ENCODE peak calls at places on chromosomes 16 and 17, in six cellular contexts. One of them, this sample, is unnamed.

GRCh38 chr16:68031951-68032350 is 8.9 kb downstream of the DUS2 start:
- DNase-seq in heart right ventricle: no peak
- DNase-seq in hepatocyte: no peak
- DNase-seq in AG09309: no peak
- DNase-seq in fibroblast of mammary gland: peak
- DNase-seq in ascending aorta: no peak
- DNase-seq in this sample: no peak

GRCh38 chr17:72240333-72240732 is 119.5 kb downstream of the SOX9 start:
- DNase-seq in heart right ventricle: no peak
- DNase-seq in hepatocyte: no peak
- DNase-seq in AG09309: no peak
- DNase-seq in fibroblast of mammary gland: no peak
- DNase-seq in ascending aorta: no peak
- DNase-seq in this sample: no peak

GRCh38 chr17:71438631-71439146 is 682.1 kb upstream of the SOX9 start:
- DNase-seq in heart right ventricle: no peak
- DNase-seq in hepatocyte: peak
- DNase-seq in AG09309: peak
- DNase-seq in fibroblast of mammary gland: peak
- DNase-seq in ascending aorta: no peak
- DNase-seq in this sample: peak

GRCh38 chr16:86579268-86580062 is 1.1 kb downstream of the FOXL1 start:
- DNase-seq in heart right ventricle: peak
- DNase-seq in hepatocyte: no peak
- DNase-seq in AG09309: no peak
- DNase-seq in fibroblast of mammary gland: no peak
- DNase-seq in ascending aorta: no peak
- DNase-seq in this sample: no peak

GRCh38 chr17:27532269-27533067 is 76.2 kb downstream of the KSR1 start:
- DNase-seq in heart right ventricle: no peak
- DNase-seq in hepatocyte: peak
- DNase-seq in AG09309: no peak
- DNase-seq in fibroblast of mammary gland: peak
- DNase-seq in ascending aorta: peak
- DNase-seq in this sample: no peak

GRCh38 chr17:13962716-13963115 is 106.6 kb upstream of the COX10 start:
- DNase-seq in heart right ventricle: no peak
- DNase-seq in hepatocyte: no peak
- DNase-seq in AG09309: no peak
- DNase-seq in fibroblast of mammary gland: no peak
- DNase-seq in ascending aorta: no peak
- DNase-seq in this sample: no peak

GRCh38 chr17:79563237-79564013 is 47.4 kb downstream of the RBFOX3 start:
- DNase-seq in heart right ventricle: no peak
- DNase-seq in hepatocyte: no peak
- DNase-seq in AG09309: no peak
- DNase-seq in fibroblast of mammary gland: peak
- DNase-seq in ascending aorta: no peak
- DNase-seq in this sample: no peak

GRCh38 chr16:84839956-84840355 is 20.2 kb downstream of the CRISPLD2 start:
- DNase-seq in heart right ventricle: no peak
- DNase-seq in hepatocyte: no peak
- DNase-seq in AG09309: peak
- DNase-seq in fibroblast of mammary gland: peak
- DNase-seq in ascending aorta: no peak
- DNase-seq in this sample: no peak

GRCh38 chr16:55434000-55434399 is 45.0 kb upstream of the MMP2 start:
- DNase-seq in heart right ventricle: no peak
- DNase-seq in hepatocyte: no peak
- DNase-seq in AG09309: no peak
- DNase-seq in fibroblast of mammary gland: no peak
- DNase-seq in ascending aorta: no peak
- DNase-seq in this sample: no peak

GRCh38 chr17:36482611-36483504 is 3.6 kb upstream of the ZNHIT3 start:
- DNase-seq in heart right ventricle: peak
- DNase-seq in hepatocyte: peak
- DNase-seq in AG09309: no peak
- DNase-seq in fibroblast of mammary gland: peak
- DNase-seq in ascending aorta: peak
- DNase-seq in this sample: no peak

GRCh38 chr17:40486513-40487370 is 14.7 kb downstream of the TNS4 start:
- DNase-seq in heart right ventricle: no peak
- DNase-seq in hepatocyte: no peak
- DNase-seq in AG09309: peak
- DNase-seq in fibroblast of mammary gland: peak
- DNase-seq in ascending aorta: no peak
- DNase-seq in this sample: no peak

GRCh38 chr17:17740627-17741237 is 59.5 kb downstream of the RAI1 start:
- DNase-seq in heart right ventricle: no peak
- DNase-seq in hepatocyte: peak
- DNase-seq in AG09309: no peak
- DNase-seq in fibroblast of mammary gland: no peak
- DNase-seq in ascending aorta: no peak
- DNase-seq in this sample: no peak

GRCh38 chr17:68310141-68310540 is 18.8 kb downstream of the ARSG start:
- DNase-seq in heart right ventricle: no peak
- DNase-seq in hepatocyte: no peak
- DNase-seq in AG09309: no peak
- DNase-seq in fibroblast of mammary gland: no peak
- DNase-seq in ascending aorta: no peak
- DNase-seq in this sample: no peak

GRCh38 chr17:6923385-6923784 is 72.5 kb upstream of the ALOX12 start:
- DNase-seq in heart right ventricle: no peak
- DNase-seq in hepatocyte: no peak
- DNase-seq in AG09309: no peak
- DNase-seq in fibroblast of mammary gland: no peak
- DNase-seq in ascending aorta: no peak
- DNase-seq in this sample: no peak

GRCh38 chr16:3141781-3142311 is 7.0 kb downstream of the ZNF213 start:
- DNase-seq in heart right ventricle: no peak
- DNase-seq in hepatocyte: no peak
- DNase-seq in AG09309: no peak
- DNase-seq in fibroblast of mammary gland: no peak
- DNase-seq in ascending aorta: no peak
- DNase-seq in this sample: no peak

GRCh38 chr16:20850981-20851380 is 44.7 kb downstream of the REXO5 start:
- DNase-seq in heart right ventricle: no peak
- DNase-seq in hepatocyte: no peak
- DNase-seq in AG09309: no peak
- DNase-seq in fibroblast of mammary gland: peak
- DNase-seq in ascending aorta: no peak
- DNase-seq in this sample: no peak

GRCh38 chr16:60214321-60214720 is 1480.2 kb upstream of the GOT2 start:
- DNase-seq in heart right ventricle: no peak
- DNase-seq in hepatocyte: no peak
- DNase-seq in AG09309: no peak
- DNase-seq in fibroblast of mammary gland: no peak
- DNase-seq in ascending aorta: no peak
- DNase-seq in this sample: peak

GRCh38 chr16:87058728-87059250 is 258.4 kb downstream of the C16orf95 start:
- DNase-seq in heart right ventricle: no peak
- DNase-seq in hepatocyte: no peak
- DNase-seq in AG09309: no peak
- DNase-seq in fibroblast of mammary gland: no peak
- DNase-seq in ascending aorta: peak
- DNase-seq in this sample: no peak

GRCh38 chr16:3702082-3702481 is 15.2 kb downstream of the TRAP1 start:
- DNase-seq in heart right ventricle: no peak
- DNase-seq in hepatocyte: no peak
- DNase-seq in AG09309: no peak
- DNase-seq in fibroblast of mammary gland: no peak
- DNase-seq in ascending aorta: no peak
- DNase-seq in this sample: no peak

GRCh38 chr17:77036136-77036840 is 104.5 kb upstream of the SEC14L1 start:
- DNase-seq in heart right ventricle: no peak
- DNase-seq in hepatocyte: no peak
- DNase-seq in AG09309: no peak
- DNase-seq in fibroblast of mammary gland: no peak
- DNase-seq in ascending aorta: no peak
- DNase-seq in this sample: no peak

GRCh38 chr17:77035526-77035925 is 105.2 kb upstream of the SEC14L1 start:
- DNase-seq in heart right ventricle: no peak
- DNase-seq in hepatocyte: no peak
- DNase-seq in AG09309: no peak
- DNase-seq in fibroblast of mammary gland: no peak
- DNase-seq in ascending aorta: no peak
- DNase-seq in this sample: no peak

GRCh38 chr17:77033892-77034404 is 106.8 kb upstream of the SEC14L1 start:
- DNase-seq in heart right ventricle: no peak
- DNase-seq in hepatocyte: no peak
- DNase-seq in AG09309: no peak
- DNase-seq in fibroblast of mammary gland: no peak
- DNase-seq in ascending aorta: no peak
- DNase-seq in this sample: no peak

GRCh38 chr17:77032929-77033328 is 107.8 kb upstream of the SEC14L1 start:
- DNase-seq in heart right ventricle: no peak
- DNase-seq in hepatocyte: no peak
- DNase-seq in AG09309: no peak
- DNase-seq in fibroblast of mammary gland: no peak
- DNase-seq in ascending aorta: no peak
- DNase-seq in this sample: no peak

DNA sequence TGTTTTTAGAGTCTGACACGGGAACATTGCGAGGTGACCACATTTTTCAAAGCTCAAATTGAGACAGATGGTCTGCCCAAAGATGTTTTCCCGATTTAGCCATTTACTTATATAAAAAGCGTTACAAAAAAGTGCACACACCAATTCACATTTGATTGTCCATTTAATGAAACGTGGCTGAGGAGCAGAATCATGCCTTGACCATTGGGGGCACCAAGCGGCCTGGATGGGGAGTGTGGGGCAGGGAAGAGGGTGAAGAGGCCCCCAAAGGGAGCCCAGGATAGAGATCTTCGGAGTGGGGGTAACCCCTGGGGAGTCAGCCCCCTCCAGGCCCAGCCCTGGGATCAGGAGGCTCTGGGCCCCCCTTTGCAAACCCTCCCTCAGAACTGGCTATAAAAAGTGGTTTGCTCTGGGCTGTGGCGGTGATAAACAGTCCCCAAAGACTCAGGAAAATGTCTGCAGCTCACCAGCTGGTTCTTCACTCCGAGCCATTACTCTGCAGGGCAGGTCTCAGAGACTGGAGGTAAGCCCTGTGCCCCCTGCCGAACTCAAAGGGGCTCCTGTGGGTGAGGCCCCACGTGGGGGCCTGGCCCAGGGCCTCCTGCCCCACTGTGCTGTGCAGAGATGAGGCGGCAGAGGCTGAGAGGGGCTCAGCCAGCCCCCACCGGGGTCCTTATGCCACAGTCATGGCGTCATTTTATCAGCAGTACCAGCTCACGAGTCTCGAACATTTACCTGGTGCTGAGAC is 105.9 kb upstream of the SEC14L1 start:
- DNase-seq in heart right ventricle: no peak
- DNase-seq in hepatocyte: no peak
- DNase-seq in AG09309: no peak
- DNase-seq in fibroblast of mammary gland: no peak
- DNase-seq in ascending aorta: no peak
- DNase-seq in this sample: no peak
- TF ChIP-seq CTCF in heart right ventricle: no peak
- TF ChIP-seq CTCF in hepatocyte: no peak
- TF ChIP-seq CTCF in AG09309: no peak
- TF ChIP-seq CTCF in fibroblast of mammary gland: no peak
- TF ChIP-seq CTCF in ascending aorta: no peak
- TF ChIP-seq CTCF in this sample: no peak

DNA sequence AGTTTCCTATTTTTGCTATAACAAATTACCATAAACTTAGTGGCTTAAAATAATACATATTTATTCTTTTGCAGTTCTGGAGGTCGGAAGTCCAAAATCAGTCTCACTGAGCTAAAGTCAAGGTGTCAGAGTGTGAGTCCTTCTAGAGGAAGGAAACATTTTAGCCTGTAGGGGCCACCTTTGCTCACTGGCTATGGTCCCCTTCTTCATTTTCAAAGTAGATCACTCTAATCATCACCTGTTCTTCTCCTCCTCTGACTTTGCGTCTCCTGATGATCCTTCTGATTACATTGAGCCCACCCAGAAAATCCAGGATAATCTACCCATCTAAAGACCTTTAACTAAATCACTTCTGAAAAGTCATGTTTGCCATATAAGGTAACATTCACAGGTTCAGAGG is 534.4 kb upstream of the SALL1 start:
- DNase-seq in heart right ventricle: no peak
- DNase-seq in hepatocyte: no peak
- DNase-seq in AG09309: no peak
- DNase-seq in fibroblast of mammary gland: no peak
- DNase-seq in ascending aorta: no peak
- DNase-seq in this sample: no peak
- H3K4me3 ChIP-seq in heart right ventricle: no peak
- H3K4me3 ChIP-seq in hepatocyte: no peak
- H3K4me3 ChIP-seq in AG09309: no peak
- H3K4me3 ChIP-seq in fibroblast of mammary gland: no peak
- H3K4me3 ChIP-seq in ascending aorta: no peak
- H3K4me3 ChIP-seq in this sample: no peak

GRCh38 chr17:1713878-1714487 is 3.8 kb upstream of the TLCD2 start:
- DNase-seq in heart right ventricle: no peak
- DNase-seq in hepatocyte: peak
- DNase-seq in AG09309: no peak
- DNase-seq in fibroblast of mammary gland: peak
- DNase-seq in ascending aorta: peak
- DNase-seq in this sample: no peak
- TF ChIP-seq CTCF in heart right ventricle: peak
- TF ChIP-seq CTCF in hepatocyte: peak
- TF ChIP-seq CTCF in AG09309: peak
- TF ChIP-seq CTCF in fibroblast of mammary gland: peak
- TF ChIP-seq CTCF in ascending aorta: no peak
- TF ChIP-seq CTCF in this sample: peak

GRCh38 chr17:19978206-19978802 is 676 bp upstream of the AKAP10 start:
- DNase-seq in heart right ventricle: no peak
- DNase-seq in hepatocyte: peak
- DNase-seq in AG09309: no peak
- DNase-seq in fibroblast of mammary gland: peak
- DNase-seq in ascending aorta: no peak
- DNase-seq in this sample: no peak

GRCh38 chr17:19977360-19978205 is at the start of gene AKAP10:
- DNase-seq in heart right ventricle: peak
- DNase-seq in hepatocyte: peak
- DNase-seq in AG09309: peak
- DNase-seq in fibroblast of mammary gland: peak
- DNase-seq in ascending aorta: peak
- DNase-seq in this sample: no peak

GRCh38 chr17:19975601-19976000 is 2.0 kb downstream of the AKAP10 start:
- DNase-seq in heart right ventricle: no peak
- DNase-seq in hepatocyte: no peak
- DNase-seq in AG09309: no peak
- DNase-seq in fibroblast of mammary gland: no peak
- DNase-seq in ascending aorta: no peak
- DNase-seq in this sample: no peak

GRCh38 chr17:19978803-19979202 is 1.2 kb upstream of the AKAP10 start:
- DNase-seq in heart right ventricle: no peak
- DNase-seq in hepatocyte: no peak
- DNase-seq in AG09309: no peak
- DNase-seq in fibroblast of mammary gland: no peak
- DNase-seq in ascending aorta: no peak
- DNase-seq in this sample: no peak

DNA sequence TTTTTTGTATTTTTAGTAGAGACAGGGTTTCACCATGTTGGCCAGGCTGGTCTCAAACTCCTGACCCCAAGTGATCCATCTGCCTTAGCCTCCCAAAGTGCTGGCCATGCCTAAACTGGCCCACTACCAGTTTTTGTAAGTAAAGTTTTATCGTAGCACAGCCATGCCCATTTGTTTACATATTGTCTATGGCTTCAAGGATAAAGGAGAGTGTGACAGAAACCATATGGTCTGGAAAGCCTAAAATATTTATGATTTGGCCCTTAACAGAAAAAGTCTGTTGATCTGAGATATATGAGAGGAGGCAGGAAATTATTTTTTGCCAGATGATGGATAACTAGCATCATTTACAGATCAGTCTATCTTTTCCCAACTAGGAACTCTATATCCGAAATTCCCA is 4.5 kb downstream of the AKAP10 start:
- DNase-seq in heart right ventricle: no peak
- DNase-seq in hepatocyte: no peak
- DNase-seq in AG09309: no peak
- DNase-seq in fibroblast of mammary gland: no peak
- DNase-seq in ascending aorta: no peak
- DNase-seq in this sample: no peak
- H3K4me3 ChIP-seq in heart right ventricle: no peak
- H3K4me3 ChIP-seq in hepatocyte: no peak
- H3K4me3 ChIP-seq in AG09309: no peak
- H3K4me3 ChIP-seq in fibroblast of mammary gland: no peak
- H3K4me3 ChIP-seq in ascending aorta: no peak
- H3K4me3 ChIP-seq in this sample: no peak